ENCODE peak calls at places on chromosomes 11 and 22, in four cellular contexts. O is GM12878, V is GM12891, I is K562. H is an unnamed sample.

GRCh38 chr11:122852071-122852831 is 14.0 kb downstream of the CRTAM start:
- DNase-seq in O (no peak), V (no peak), I (no peak), H (no peak)

GRCh38 chr11:24870048-24870447 is 373.2 kb downstream of the LUZP2 start:
- DNase-seq in O (no peak), V (no peak), I (no peak), H (no peak)

GRCh38 chr11:118618115-118618990 is 10.9 kb downstream of the PHLDB1 start:
- DNase-seq in O (no peak), V (no peak), I (no peak), H (no peak)

GRCh38 chr11:103047837-103048236 is 44.1 kb downstream of the DCUN1D5 start:
- DNase-seq in O (no peak), V (no peak), I (no peak), H (no peak)

GRCh38 chr22:39208013-39208680 is 36.6 kb downstream of the PDGFB start:
- DNase-seq in O (no peak), V (no peak), I (no peak), H (no peak)

GRCh38 chr11:56497010-56497409 is 5.8 kb upstream of the OR5M8 start:
- DNase-seq in O (no peak), V (no peak), I (no peak), H (no peak)

GRCh38 chr11:128334311-128335044 is 252.9 kb downstream of the ETS1 start:
- DNase-seq in O (no peak), V (no peak), I (no peak), H (no peak)

GRCh38 chr11:40130427-40130826 is 1329.0 kb downstream of the LRRC4C start:
- DNase-seq in O (no peak), V (no peak), I (no peak), H (no peak)

GRCh38 chr22:43131773-43132501 is 11.3 kb downstream of the MCAT start:
- DNase-seq in O (no peak), V (no peak), I (no peak), H (no peak)

GRCh38 chr11:2142762-2143202 is 3.6 kb upstream of the IGF2 start:
- DNase-seq in O (peak; percentile 8), V (no peak), I (no peak), H (no peak)

GRCh38 chr11:64347171-64347867 is 7.3 kb downstream of the CCDC88B start:
- DNase-seq in O (no peak), V (no peak), I (no peak), H (no peak)

GRCh38 chr11:12441081-12441801 is 63.9 kb downstream of the PARVA start:
- DNase-seq in O (no peak), V (no peak), I (no peak), H (no peak)

GRCh38 chr11:70133771-70134170 is 55.7 kb downstream of the ANO1 start:
- DNase-seq in O (no peak), V (no peak), I (no peak), H (no peak)

GRCh38 chr11:107988397-107989158 is 20.1 kb upstream of the CUL5 start:
- DNase-seq in O (peak; percentile 25), V (no peak), I (no peak), H (no peak)

GRCh38 chr11:2314136-2314524 is 12.3 kb downstream of the TSPAN32 start:
- DNase-seq in O (no peak), V (no peak), I (no peak), H (no peak)

GRCh38 chr11:125062931-125063428 is at the start of gene SLC37A2:
- DNase-seq in O (peak; percentile 62), V (peak; percentile 83), I (no peak), H (peak; percentile 83)

GRCh38 chr11:115264278-115264677 is 239.9 kb downstream of the CADM1 start:
- DNase-seq in O (no peak), V (no peak), I (no peak), H (no peak)
- TF ChIP-seq POLR2AphosphoS5 in O (no peak), V (no peak), I (no peak), H (no peak)

GRCh38 chr11:7513210-7514098 is at the start of gene PPFIBP2:
- DNase-seq in O (no peak), V (peak; percentile 86), I (peak; percentile 94), H (peak; percentile 90)
- TF ChIP-seq POLR2A in O (peak; percentile 84), V (peak; percentile 53), I (no peak), H (peak; percentile 85)

GRCh38 chr11:93653080-93653479 is 8.4 kb upstream of the CEP295 start:
- DNase-seq in O (no peak), V (no peak), I (no peak), H (no peak)

GRCh38 chr11:93653566-93653965 is 7.9 kb upstream of the CEP295 start:
- DNase-seq in O (no peak), V (no peak), I (no peak), H (no peak)

GRCh38 chr11:93655047-93655446 is 6.4 kb upstream of the CEP295 start:
- DNase-seq in O (no peak), V (no peak), I (no peak), H (no peak)

GRCh38 chr11:93654266-93654665 is 7.2 kb upstream of the CEP295 start:
- DNase-seq in O (no peak), V (no peak), I (no peak), H (no peak)

DNA sequence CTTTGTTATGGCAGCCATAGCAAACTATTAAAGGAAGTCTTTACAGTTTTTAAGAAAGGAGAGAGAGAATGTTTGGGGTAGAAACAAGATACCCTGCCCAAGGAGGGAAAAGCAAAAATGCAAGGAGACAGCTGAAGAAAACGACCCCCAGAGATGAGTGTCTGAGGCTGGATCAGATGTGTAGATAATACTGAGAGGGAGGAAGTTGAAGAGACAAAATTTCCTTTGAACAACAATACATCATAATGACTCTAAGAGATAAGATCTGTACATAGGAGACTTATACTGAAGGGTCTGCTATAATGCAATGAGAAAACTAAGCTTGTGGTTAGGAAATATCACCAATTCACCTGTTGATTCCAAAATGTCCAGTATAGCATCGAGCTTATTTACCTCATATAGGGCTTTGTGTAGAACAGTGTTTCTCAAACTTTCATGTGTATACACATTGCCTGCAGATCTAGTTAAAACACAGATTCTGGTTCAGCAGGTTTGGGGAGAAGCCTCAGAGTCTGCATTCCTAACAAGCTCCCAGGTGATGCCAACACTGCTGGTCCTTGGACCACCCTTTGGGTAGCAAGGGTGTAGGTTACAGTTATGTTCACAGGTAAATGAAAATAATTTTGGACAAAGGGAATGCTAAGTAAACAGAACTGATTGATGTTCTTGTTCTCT is 5.8 kb upstream of the CEP295 start:
- DNase-seq in O (no peak), V (no peak), I (no peak), H (no peak)
- TF ChIP-seq POLR2AphosphoS5 in O (no peak), V (no peak), I (no peak), H (no peak)

DNA sequence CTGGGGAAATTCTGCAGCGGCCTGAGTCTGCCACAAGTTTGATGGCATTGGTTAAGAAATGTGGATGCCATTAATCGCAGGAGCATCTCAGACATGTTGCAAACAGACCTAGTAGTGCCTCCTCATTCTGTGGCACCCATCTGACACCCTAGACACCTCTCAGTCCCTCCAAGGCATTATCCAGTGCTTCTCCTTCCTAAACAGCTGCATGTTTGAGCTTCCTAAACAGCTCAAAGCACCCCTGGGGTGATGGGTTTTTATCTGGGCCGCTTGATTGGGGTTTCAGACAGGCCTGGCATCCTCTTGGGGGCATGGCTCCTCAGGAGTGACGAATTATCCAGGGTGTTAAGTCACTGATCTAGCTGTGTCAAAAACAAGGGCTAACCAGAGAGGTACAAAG is 1.8 kb upstream of the EMID1 start:
- DNase-seq in O (no peak), V (no peak), I (no peak), H (no peak)
- TF ChIP-seq POLR2A in O (no peak), V (no peak), I (no peak), H (no peak)

GRCh38 chr11:65611028-65611757 is 2.8 kb downstream of the MAP3K11 start:
- DNase-seq in O (no peak), V (no peak), I (no peak), H (no peak)
- TF ChIP-seq POLR2AphosphoS5 in O (no peak), V (no peak), I (no peak), H (no peak)

H was measured in GM12892.